ENCODE peak calls at places on chromosomes 16 and 17, in ten cellular contexts. T is heart left ventricle; W is nephron progenitor cell; H is endodermal cell; P is brain microvascular endothelial cell; X is A549; B is CD4-positive, alpha-beta T cell; V is body of pancreas; I is HFF-Myc; R is foreskin fibroblast. K is an unnamed sample.

GRCh38 chr16:595094-595528 is 5.2 kb downstream of the RAB40C start:
- DNase-seq in V (no peak), R (no peak), H (no peak), T (peak), P (no peak), W (no peak), I (no peak), B (no peak), X (no peak), K (no peak)

GRCh38 chr17:80834896-80835281 is 156.8 kb upstream of the CHMP6 start:
- DNase-seq in W (no peak), I (no peak), R (no peak), P (no peak), H (no peak), B (no peak), X (no peak), T (no peak), V (no peak), K (no peak)

GRCh38 chr16:7376227-7376626 is 43.6 kb downstream of the RBFOX1 start:
- DNase-seq in V (no peak), T (no peak), X (no peak), H (no peak), W (no peak), P (no peak), I (no peak), B (no peak), R (no peak), K (no peak)

GRCh38 chr16:67613808-67614207 is 31.1 kb upstream of the CARMIL2 start:
- DNase-seq in V (no peak), X (no peak), P (no peak), W (peak), T (no peak), R (no peak), H (peak), I (no peak), B (no peak), K (no peak)

GRCh38 chr16:86664518-86665318 is 86.4 kb downstream of the FOXL1 start:
- DNase-seq in H (no peak), I (peak), W (no peak), R (peak), P (peak), X (peak), T (no peak), B (no peak), V (no peak), K (no peak)

GRCh38 chr16:89141884-89142267 is 29.7 kb upstream of the CDH15 start:
- DNase-seq in R (no peak), V (no peak), I (no peak), B (no peak), H (no peak), P (no peak), X (no peak), W (no peak), T (no peak), K (no peak)

GRCh38 chr17:47188266-47188665 is 829 bp downstream of the CDC27 start:
- DNase-seq in P (peak), W (no peak), B (no peak), R (peak), I (no peak), X (peak), T (no peak), H (peak), V (no peak), K (no peak)

GRCh38 chr16:76598498-76598897 is 321.3 kb downstream of the CNTNAP4 start:
- DNase-seq in R (no peak), W (no peak), I (no peak), B (no peak), H (no peak), P (no peak), T (no peak), X (no peak), V (no peak), K (no peak)

GRCh38 chr17:70172921-70173320 is 3.6 kb downstream of the KCNJ2 start:
- DNase-seq in W (no peak), T (no peak), R (peak), H (no peak), X (no peak), V (no peak), B (no peak), P (no peak), I (no peak), K (no peak)

GRCh38 chr16:85449885-85450245 is 163.3 kb upstream of the GSE1 start:
- DNase-seq in V (no peak), X (no peak), H (no peak), I (no peak), W (no peak), B (no peak), P (no peak), T (no peak), R (no peak), K (no peak)

GRCh38 chr17:27622914-27623313 is 8.1 kb upstream of the LGALS9 start:
- DNase-seq in P (no peak), R (no peak), V (no peak), B (no peak), T (no peak), H (no peak), I (no peak), W (no peak), X (no peak), K (no peak)

GRCh38 chr17:29571883-29572681 is 3.6 kb downstream of the TP53I13 start:
- DNase-seq in B (no peak), T (peak), X (no peak), R (peak), H (no peak), P (no peak), W (no peak), I (no peak), V (peak), K (no peak)
- TF ChIP-seq CTCF in B (no peak), T (no peak), X (no peak), R (no peak), H (no peak), P (no peak), W (no peak), I (no peak), V (no peak), K (no peak)

GRCh38 chr17:40461774-40462342 is 18.6 kb downstream of the IGFBP4 start:
- DNase-seq in T (no peak), X (no peak), B (no peak), W (no peak), V (no peak), R (peak), I (no peak), P (no peak), H (no peak), K (no peak)
- TF ChIP-seq CTCF in T (no peak), X (no peak), B (no peak), W (no peak), V (no peak), R (no peak), I (no peak), P (no peak), H (no peak), K (no peak)

GRCh38 chr17:19943599-19943998 is 34.0 kb downstream of the AKAP10 start:
- DNase-seq in I (no peak), R (no peak), B (no peak), W (no peak), V (no peak), X (no peak), T (no peak), P (no peak), H (no peak), K (no peak)

GRCh38 chr17:19945009-19945650 is 32.5 kb downstream of the AKAP10 start:
- DNase-seq in T (no peak), X (no peak), P (no peak), I (no peak), W (no peak), V (no peak), R (no peak), B (no peak), H (no peak), K (no peak)

GRCh38 chr17:19946921-19947320 is 30.7 kb downstream of the AKAP10 start:
- DNase-seq in V (no peak), B (no peak), I (no peak), X (no peak), T (no peak), W (no peak), P (no peak), H (no peak), R (no peak), K (no peak)

GRCh38 chr17:19943026-19943425 is 34.6 kb downstream of the AKAP10 start:
- DNase-seq in W (no peak), R (peak), I (no peak), B (no peak), V (no peak), T (no peak), X (no peak), H (peak), P (no peak), K (no peak)

GRCh38 chr17:19948100-19948943 is 29.3 kb downstream of the AKAP10 start:
- DNase-seq in W (no peak), T (no peak), H (no peak), I (no peak), X (peak), P (no peak), V (no peak), B (no peak), R (no peak), K (no peak)
- TF ChIP-seq CTCF in W (no peak), T (no peak), H (no peak), I (no peak), X (no peak), P (no peak), V (no peak), B (no peak), R (no peak), K (no peak)

DNA sequence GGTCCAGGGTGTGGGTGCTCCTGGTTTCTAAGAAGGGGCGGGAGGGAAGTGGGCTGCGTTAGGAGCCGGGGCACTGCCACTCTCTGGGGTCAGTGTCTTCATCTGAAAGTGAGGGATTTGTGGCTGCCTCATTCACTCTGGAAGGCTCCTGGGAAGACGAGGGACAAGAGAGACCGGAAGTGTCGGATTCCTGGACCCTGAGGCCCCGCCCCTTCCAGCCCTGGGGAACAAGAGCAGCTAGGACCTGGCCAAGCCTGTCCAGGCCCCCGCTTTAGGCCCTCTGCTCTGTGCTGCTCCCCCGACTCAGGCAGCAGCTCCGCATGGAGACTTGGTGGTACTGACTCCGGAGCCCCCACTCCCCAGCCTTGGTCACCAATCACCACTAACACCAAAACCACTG is 6.5 kb downstream of the LGALS3BP start:
- DNase-seq in B (no peak), X (no peak), H (peak), W (peak), T (no peak), P (no peak), I (no peak), V (no peak), R (no peak), K (no peak)
- TF ChIP-seq CTCF in B (no peak), X (no peak), H (no peak), W (no peak), T (no peak), P (no peak), I (no peak), V (no peak), R (no peak), K (no peak)

K was measured in GM13976.